ENCODE peak calls at places on chromosomes 2 and 18, in six cellular contexts. A, V, E, L, R and T are unnamed samples.

GRCh38 chr2:71330585-71331330 is 824 bp upstream of the ZNF638 start:
- DNase-seq in E (no peak), V (no peak), R (no peak), A (no peak), L (no peak), T (no peak)

GRCh38 chr2:15686643-15687042 is 95.0 kb downstream of the DDX1 start:
- DNase-seq in A (no peak), E (no peak), V (no peak), R (no peak), L (no peak), T (no peak)

GRCh38 chr2:149598014-149598395 is 10.4 kb upstream of the MMADHC start:
- DNase-seq in A (no peak), V (no peak), R (no peak), L (no peak), E (no peak), T (no peak)

GRCh38 chr2:67463810-67464209 is 66.7 kb downstream of the ETAA1 start:
- DNase-seq in L (no peak), E (no peak), R (no peak), V (no peak), A (no peak), T (no peak)

GRCh38 chr18:46657115-46657955 is at the start of gene LOXHD1:
- DNase-seq in E (no peak), V (no peak), R (no peak), L (no peak), A (no peak), T (no peak)

GRCh38 chr2:101961287-101962242 is 30.2 kb upstream of the IL1R2 start:
- DNase-seq in E (peak; percentile 15), L (peak; percentile 79), R (no peak), A (peak; percentile 85), V (peak; percentile 51), T (no peak)

GRCh38 chr2:127826047-127826446 is 15.1 kb upstream of the WDR33 start:
- DNase-seq in E (no peak), R (no peak), A (no peak), V (no peak), L (no peak), T (no peak)

GRCh38 chr18:42047721-42048120 is 92.7 kb downstream of the PIK3C3 start:
- DNase-seq in E (no peak), L (no peak), A (no peak), R (no peak), V (no peak), T (no peak)

GRCh38 chr2:185404578-185404977 is 334.0 kb upstream of the FSIP2 start:
- DNase-seq in V (no peak), E (no peak), R (no peak), A (no peak), L (no peak), T (no peak)

GRCh38 chr18:9869713-9870430 is 15.9 kb upstream of the TXNDC2 start:
- DNase-seq in R (peak; percentile 43), L (peak; percentile 59), A (peak; percentile 49), E (no peak), V (peak; percentile 72), T (peak; percentile 91)

GRCh38 chr18:54358495-54358793 is 738 bp downstream of the C18orf54 start:
- DNase-seq in L (no peak), A (no peak), E (no peak), R (no peak), V (no peak), T (no peak)

GRCh38 chr2:7209776-7210555 is 292.8 kb downstream of the RNF144A start:
- DNase-seq in R (no peak), L (no peak), V (no peak), A (no peak), E (no peak), T (no peak)

DNA sequence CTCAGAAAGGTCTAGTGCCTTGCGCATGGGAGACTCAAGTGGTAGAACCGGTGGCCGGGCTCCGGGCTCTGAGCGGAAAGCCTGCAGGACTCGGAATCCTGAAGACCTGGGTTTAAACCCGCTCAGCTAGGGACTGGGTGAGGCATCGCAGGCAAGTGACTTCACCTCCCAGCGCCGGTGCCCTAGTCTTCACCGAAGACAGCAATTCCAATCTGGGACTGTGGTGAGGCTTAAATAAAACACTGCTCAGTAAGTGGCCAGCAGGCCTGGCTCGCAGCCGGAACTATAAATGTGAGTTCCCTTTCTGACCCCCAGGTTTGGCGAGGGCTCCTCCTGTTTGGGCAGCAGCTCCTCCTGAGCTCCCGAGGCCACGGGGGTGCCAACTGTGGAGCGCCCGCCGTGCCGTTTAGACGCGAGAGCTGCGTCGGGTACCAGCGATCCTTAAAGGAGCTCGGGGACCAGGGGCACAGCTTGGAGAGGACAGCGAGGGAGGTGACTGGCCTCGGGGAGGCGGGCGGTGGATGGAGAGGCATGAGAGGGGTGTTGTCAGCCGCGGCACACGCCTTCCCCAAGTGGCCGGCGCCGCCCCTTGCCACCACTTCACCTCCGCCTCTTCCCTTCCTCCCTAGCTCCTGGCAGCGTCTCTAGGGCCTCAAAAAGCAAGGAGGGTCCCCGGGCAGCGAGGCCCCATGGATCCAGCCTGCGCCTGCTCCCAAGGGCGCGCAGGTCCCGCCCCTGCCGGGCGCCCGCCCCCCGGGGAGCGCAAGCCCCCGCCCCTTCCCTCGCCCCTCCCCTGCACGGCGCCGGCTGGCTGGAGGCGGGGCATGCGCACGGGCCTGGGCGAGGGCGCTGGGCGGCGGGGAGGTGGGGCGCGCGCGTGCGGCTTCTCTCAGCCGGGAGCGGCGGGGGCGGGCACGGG is 736 bp upstream of the MTCL1 start:
- DNase-seq in A (peak; percentile 90), E (peak; percentile 36), V (peak; percentile 90), L (peak; percentile 95), R (peak; percentile 88), T (peak; percentile 91)
- TF ChIP-seq POLR2A in A (peak; percentile 36), E (no peak), V (peak; percentile 18), L (peak; percentile 14), R (peak; percentile 62), T (no peak)

DNA sequence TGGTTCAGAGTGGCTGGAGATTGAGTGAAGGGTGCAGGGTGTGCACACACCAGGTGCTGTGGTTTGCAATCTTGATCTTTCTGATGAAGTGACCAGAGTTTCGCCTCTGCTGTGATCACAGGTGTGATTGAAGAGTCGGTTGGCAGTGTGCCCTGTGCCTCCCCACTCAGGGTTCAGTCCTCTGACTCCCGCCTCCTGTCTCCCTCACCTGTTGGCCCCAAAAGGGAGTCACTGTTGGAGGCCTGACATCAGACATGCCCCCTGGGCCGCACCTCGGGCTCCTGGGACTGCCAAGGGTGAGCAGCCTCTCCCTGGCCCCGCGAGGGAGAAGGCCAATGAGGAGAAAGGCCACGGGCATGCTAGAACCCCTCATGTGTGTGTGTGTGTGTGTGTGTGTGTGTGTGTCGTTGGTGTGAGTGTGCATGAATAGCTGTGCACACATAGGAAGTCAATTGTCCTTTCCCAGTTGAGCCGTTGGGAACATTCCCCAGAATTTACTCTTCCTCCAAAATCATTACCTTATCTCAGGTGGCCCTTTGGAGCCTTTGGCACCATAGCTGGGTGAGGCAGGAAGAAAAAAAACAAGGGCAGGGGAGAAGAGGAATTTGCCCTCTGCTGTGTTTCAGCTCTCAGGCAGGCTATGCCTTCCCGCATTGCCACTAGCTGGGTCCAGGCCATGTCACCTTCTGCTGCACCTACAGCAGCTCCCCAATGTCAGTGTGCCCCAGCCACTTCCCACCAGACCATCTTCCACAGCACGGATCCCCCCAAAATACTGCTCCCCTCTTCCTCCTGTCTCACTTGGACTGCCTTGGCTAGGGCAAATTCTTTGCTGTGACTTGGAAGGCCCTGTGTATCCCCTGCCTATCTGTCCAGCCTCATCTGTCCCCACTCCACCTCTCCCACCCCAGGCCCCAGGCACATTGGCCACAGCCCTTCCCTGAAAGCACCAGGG is 78.2 kb upstream of the LAPTM4A start:
- DNase-seq in R (no peak), V (no peak), A (no peak), L (peak; percentile 77), E (no peak), T (no peak)
- TF ChIP-seq POLR2A in R (no peak), V (no peak), A (no peak), L (peak; percentile 19), E (no peak), T (no peak)

GRCh38 chr2:199910338-199911051 is 598 bp upstream of the C2orf69 start:
- DNase-seq in V (no peak), L (no peak), R (no peak), E (no peak), A (no peak), T (no peak)

GRCh38 chr2:199911877-199912161 is 726 bp downstream of the C2orf69 start:
- DNase-seq in L (no peak), R (no peak), E (no peak), A (no peak), V (no peak), T (no peak)

GRCh38 chr2:199907008-199907714 is 3.9 kb upstream of the C2orf69 start:
- DNase-seq in V (no peak), E (no peak), L (no peak), R (no peak), A (no peak), T (no peak)

GRCh38 chr2:199914372-199914958 is 3.4 kb downstream of the C2orf69 start:
- DNase-seq in R (no peak), A (no peak), V (no peak), E (no peak), L (no peak), T (no peak)

GRCh38 chr2:199911052-199911876 is at the start of gene C2orf69:
- DNase-seq in L (peak; percentile 98), A (peak; percentile 98), E (peak; percentile 71), V (peak; percentile 97), R (peak; percentile 70), T (peak; percentile 97)
- TF ChIP-seq POLR2A in L (peak; percentile 77), A (peak; percentile 84), E (peak; percentile 13), V (peak; percentile 86), R (peak; percentile 76), T (peak; percentile 95)

DNA sequence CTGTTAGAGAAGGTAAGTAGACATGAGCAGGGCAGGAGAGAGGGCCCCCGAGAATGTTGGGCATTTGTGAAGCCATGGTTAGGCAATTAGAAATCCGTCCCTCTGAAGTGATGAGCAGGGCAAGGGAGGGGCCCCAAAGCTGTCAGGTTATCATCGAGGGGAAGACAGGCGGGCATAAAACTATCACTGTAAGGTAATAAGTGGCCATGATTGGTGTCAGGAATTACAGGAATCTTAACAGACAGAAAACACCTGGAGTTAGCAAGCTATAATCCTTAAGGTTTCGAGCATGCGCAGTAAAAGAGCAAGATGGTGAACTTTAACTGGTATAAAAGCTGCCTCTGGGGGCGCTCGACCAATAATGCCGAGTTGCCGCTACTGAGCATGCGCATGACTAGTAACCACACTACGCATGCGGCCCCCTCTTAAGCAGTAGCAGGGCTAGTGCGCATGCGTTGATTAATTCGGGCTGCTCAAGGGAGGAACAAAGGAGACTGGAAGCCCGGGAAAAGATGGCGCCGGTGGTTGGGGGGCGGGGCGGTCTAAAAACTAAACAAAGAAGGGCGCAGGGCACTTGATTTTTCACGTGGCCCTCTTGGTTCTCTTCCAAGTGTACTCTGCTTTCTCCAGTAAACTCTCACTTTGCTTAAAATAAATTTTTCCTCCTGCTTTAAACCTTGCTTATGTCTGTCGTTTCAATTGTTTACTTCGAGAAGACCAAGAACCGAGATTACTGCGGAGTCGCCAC is 5.5 kb downstream of the XRCC5 start:
- DNase-seq in E (peak; percentile 92), R (peak; percentile 81), V (peak; percentile 99), L (peak; percentile 99), A (peak; percentile 98), T (peak; percentile 99)
- TF ChIP-seq POLR2A in E (peak; percentile 77), R (no peak), V (peak; percentile 14), L (no peak), A (no peak), T (peak; percentile 55)